ENCODE peak calls at places on chromosomes 7 and 10, in four cellular contexts. I is IMR-90, M is Panc1, E is esophagus squamous epithelium. L is an unnamed sample.

GRCh38 chr7:3431306-3431705 is 130.3 kb downstream of the SDK1 start:
- DNase-seq in I (peak; percentile 51), M (no peak), E (no peak), L (peak; percentile 40)

GRCh38 chr10:82251222-82251977 is 376.4 kb downstream of the NRG3 start:
- DNase-seq in I (no peak), M (no peak), E (no peak), L (no peak)

GRCh38 chr10:79024716-79025112 is 44.1 kb upstream of the ZMIZ1 start:
- DNase-seq in I (no peak), M (no peak), E (no peak), L (no peak)

GRCh38 chr10:96565774-96566173 is 21.0 kb downstream of the TM9SF3 start:
- DNase-seq in I (peak; percentile 80), M (no peak), E (no peak), L (no peak)

GRCh38 chr10:62175256-62175655 is 93.4 kb downstream of the RTKN2 start:
- DNase-seq in I (no peak), M (no peak), E (no peak), L (no peak)

GRCh38 chr10:84348860-84349259 is 20.5 kb downstream of the CCSER2 start:
- DNase-seq in I (peak; percentile 88), M (no peak), E (no peak), L (peak; percentile 27)

GRCh38 chr7:97116308-97116707 is 1.2 kb upstream of the SDHAF3 start:
- DNase-seq in I (no peak), M (no peak), E (no peak), L (no peak)

GRCh38 chr7:73671857-73672445 is 4.3 kb downstream of the VPS37D start:
- DNase-seq in I (no peak), M (no peak), E (no peak), L (no peak)

GRCh38 chr7:4882169-4882741 is 1.3 kb downstream of the RADIL start:
- DNase-seq in I (peak; percentile 59), M (no peak), E (no peak), L (no peak)

GRCh38 chr7:8411103-8411502 is 22.3 kb upstream of the NXPH1 start:
- DNase-seq in I (no peak), M (no peak), E (no peak), L (no peak)

GRCh38 chr7:108225531-108226181 is 95.5 kb upstream of the LAMB4 start:
- DNase-seq in I (no peak), M (no peak), E (no peak), L (no peak)

GRCh38 chr7:2757361-2757903 is 69.4 kb downstream of the AMZ1 start:
- DNase-seq in I (no peak), M (no peak), E (no peak), L (peak; percentile 76)

GRCh38 chr7:7201583-7202374 is 19.4 kb downstream of the C1GALT1 start:
- DNase-seq in I (no peak), M (no peak), E (no peak), L (peak; percentile 79)

GRCh38 chr7:30789334-30789711 is 18.1 kb downstream of the MINDY4 start:
- DNase-seq in I (peak; percentile 89), M (no peak), E (no peak), L (peak; percentile 85)

GRCh38 chr7:146948708-146949107 is 832.1 kb downstream of the CNTNAP2 start:
- DNase-seq in I (no peak), M (no peak), E (no peak), L (no peak)

GRCh38 chr10:74896788-74897527 is 70.6 kb downstream of the KAT6B start:
- DNase-seq in I (no peak), M (no peak), E (no peak), L (no peak)

GRCh38 chr10:8404721-8405120 is 350.2 kb downstream of the GATA3 start:
- DNase-seq in I (no peak), M (no peak), E (no peak), L (peak; percentile 70)

GRCh38 chr7:124033093-124033806 is 383 bp upstream of the TMEM229A start:
- DNase-seq in I (no peak), M (no peak), E (no peak), L (no peak)

GRCh38 chr10:821322-821721 is 110.2 kb downstream of the LARP4B start:
- DNase-seq in I (peak; percentile 10), M (no peak), E (no peak), L (peak; percentile 19)

GRCh38 chr10:94133239-94133638 is 139.5 kb downstream of the PLCE1 start:
- DNase-seq in I (no peak), M (no peak), E (no peak), L (no peak)

GRCh38 chr7:157302314-157302711 is 34.5 kb upstream of the DNAJB6 start:
- DNase-seq in I (peak; percentile 33), M (no peak), E (peak; percentile 58), L (peak; percentile 42)

GRCh38 chr7:3232228-3232627 is 68.8 kb upstream of the SDK1 start:
- DNase-seq in I (no peak), M (no peak), E (no peak), L (no peak)

GRCh38 chr10:85993840-85994507 is 372.6 kb downstream of the GRID1 start:
- DNase-seq in I (no peak), M (no peak), E (no peak), L (no peak)

GRCh38 chr10:101260764-101261341 is 31.6 kb upstream of the LBX1 start:
- DNase-seq in I (no peak), M (no peak), E (no peak), L (no peak)
- H3K27me3 ChIP-seq in I (peaks cover 53% of the 10 kb centered on the region), M (no peaks in the 10 kb centered on the region), E (no peaks in the 10 kb centered on the region), L (no peaks in the 10 kb centered on the region)

GRCh38 chr10:104639595-104640338 is 1.3 kb upstream of the SORCS3 start:
- DNase-seq in I (no peak), M (no peak), E (no peak), L (no peak)

GRCh38 chr10:104642001-104642270 is 846 bp downstream of the SORCS3 start:
- DNase-seq in I (no peak), M (no peak), E (no peak), L (no peak)

GRCh38 chr10:104641150-104642000 is at the start of gene SORCS3:
- DNase-seq in I (no peak), M (no peak), E (no peak), L (no peak)

GRCh38 chr10:104640339-104641149 is 546 bp upstream of the SORCS3 start:
- DNase-seq in I (no peak), M (no peak), E (no peak), L (no peak)

GRCh38 chr10:104638861-104639594 is 2.1 kb upstream of the SORCS3 start:
- DNase-seq in I (no peak), M (no peak), E (no peak), L (no peak)
- TF ChIP-seq CTCF in I (no peak), M (no peak), E (no peak), L (peak; percentile 55)

GRCh38 chr10:26486985-26487850 is 49.1 kb downstream of the APBB1IP start:
- DNase-seq in I (peak; percentile 37), M (no peak), E (no peak), L (peak; percentile 57)
- H3K4me1 ChIP-seq in I (no peaks in the 10 kb centered on the region), M (no peaks in the 10 kb centered on the region), E (no peaks in the 10 kb centered on the region), L (no peaks in the 10 kb centered on the region)

GRCh38 chr10:2631557-2631956 is 435.8 kb upstream of the PFKP start:
- DNase-seq in I (no peak), M (no peak), E (no peak), L (no peak)

GRCh38 chr10:2625094-2625493 is 442.3 kb upstream of the PFKP start:
- DNase-seq in I (no peak), M (no peak), E (no peak), L (no peak)

GRCh38 chr10:2633630-2634029 is 433.7 kb upstream of the PFKP start:
- DNase-seq in I (no peak), M (no peak), E (no peak), L (no peak)

GRCh38 chr10:2623675-2624274 is 443.6 kb upstream of the PFKP start:
- DNase-seq in I (no peak), M (no peak), E (no peak), L (no peak)

GRCh38 chr10:2627969-2628368 is 439.4 kb upstream of the PFKP start:
- DNase-seq in I (no peak), M (no peak), E (no peak), L (no peak)
- H3K27me3 ChIP-seq in I (no peaks in the 10 kb centered on the region), M (peaks cover 5% of the 10 kb centered on the region), E (no peaks in the 10 kb centered on the region), L (no peaks in the 10 kb centered on the region)

DNA sequence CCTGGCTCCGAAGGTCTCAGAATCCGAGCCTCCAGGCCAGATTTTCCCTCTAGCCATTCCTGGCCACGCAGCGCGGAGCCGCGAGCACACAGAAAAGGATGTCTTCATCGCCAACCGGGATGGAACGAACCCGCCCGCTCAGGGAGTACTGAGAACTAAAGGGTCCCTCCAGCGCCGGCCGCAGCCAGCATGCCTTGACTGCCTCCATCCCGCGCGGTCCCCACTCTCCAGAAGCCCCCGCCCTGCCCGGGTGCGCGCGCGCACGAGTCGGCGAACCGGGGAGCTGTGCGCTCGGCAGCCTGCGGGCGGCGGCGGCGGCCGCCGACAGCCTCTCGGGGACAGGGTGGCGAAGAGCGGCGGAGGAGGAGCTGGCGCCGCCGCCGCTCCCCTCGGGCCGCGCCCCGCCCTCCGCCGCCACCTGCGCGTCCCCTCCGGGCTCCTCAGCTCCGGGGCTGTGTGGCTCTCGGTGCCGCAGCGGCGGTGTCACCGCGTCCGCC is 640 bp upstream of the GALNT17 start:
- DNase-seq in I (no peak), M (no peak), E (no peak), L (peak; percentile 2)
- TF ChIP-seq CTCF in I (no peak), M (no peak), E (no peak), L (no peak)

GRCh38 chr10:95389982-95390381 is 99.2 kb upstream of the PDLIM1 start:
- DNase-seq in I (no peak), M (no peak), E (no peak), L (no peak)
- H3K4me1 ChIP-seq in I (no peaks in the 10 kb centered on the region), M (peaks cover 12% of the 10 kb centered on the region), E (no peaks in the 10 kb centered on the region), L (peaks cover 13% of the 10 kb centered on the region)

GRCh38 chr7:155168607-155169006 is 98.5 kb downstream of the HTR5A start:
- DNase-seq in I (no peak), M (no peak), E (no peak), L (no peak)
- H3K27me3 ChIP-seq in I (no peaks in the 10 kb centered on the region), M (no peaks in the 10 kb centered on the region), E (no peaks in the 10 kb centered on the region), L (no peaks in the 10 kb centered on the region)